ENCODE peak calls at places on chromosome 9, in seven cellular contexts. J, O, L, X, W, T and Y are unnamed samples.

GRCh38 chr9:93149361-93149760 is 15.3 kb upstream of the NINJ1 start:
- DNase-seq in J (no peak), O (no peak), L (no peak), X (peak), W (no peak), T (no peak), Y (no peak)

GRCh38 chr9:5489630-5490484 is 20.5 kb upstream of the PDCD1LG2 start:
- DNase-seq in J (no peak), O (no peak), L (no peak), X (no peak), W (no peak), T (no peak), Y (no peak)

GRCh38 chr9:35760651-35761050 is 6.6 kb upstream of the MSMP start:
- DNase-seq in J (peak), O (no peak), L (no peak), X (peak), W (no peak), T (no peak), Y (no peak)

GRCh38 chr9:110984890-110985437 is 53.3 kb downstream of the LPAR1 start:
- DNase-seq in J (no peak), O (no peak), L (no peak), X (no peak), W (no peak), T (no peak), Y (no peak)

GRCh38 chr9:131528186-131528585 is 2.9 kb downstream of the UCK1 start:
- DNase-seq in J (no peak), O (no peak), L (no peak), X (no peak), W (no peak), T (no peak), Y (no peak)

GRCh38 chr9:134026981-134027380 is 1.7 kb downstream of the BRD3OS start:
- DNase-seq in J (no peak), O (no peak), L (no peak), X (no peak), W (no peak), T (no peak), Y (no peak)

GRCh38 chr9:88076286-88077070 is 61.8 kb downstream of the SPATA31C2 start:
- DNase-seq in J (peak), O (peak), L (peak), X (peak), W (peak), T (no peak), Y (peak)

GRCh38 chr9:131714161-131714646 is 25.7 kb downstream of the RAPGEF1 start:
- DNase-seq in J (peak), O (peak), L (no peak), X (peak), W (no peak), T (no peak), Y (no peak)

GRCh38 chr9:96519095-96519494 is 69.1 kb downstream of the HABP4 start:
- DNase-seq in J (no peak), O (no peak), L (no peak), X (no peak), W (no peak), T (no peak), Y (no peak)

GRCh38 chr9:70448904-70449303 is 34.4 kb upstream of the KLF9 start:
- DNase-seq in J (no peak), O (no peak), L (no peak), X (no peak), W (no peak), T (no peak), Y (no peak)

GRCh38 chr9:16145196-16145950 is 592.5 kb downstream of the CCDC171 start:
- DNase-seq in J (no peak), O (no peak), L (peak), X (peak), W (no peak), T (no peak), Y (no peak)

GRCh38 chr9:80605793-80606192 is 1034.0 kb downstream of the TLE4 start:
- DNase-seq in J (no peak), O (no peak), L (no peak), X (no peak), W (no peak), T (no peak), Y (no peak)

GRCh38 chr9:135971892-135972291 is 10.7 kb upstream of the UBAC1 start:
- DNase-seq in J (no peak), O (no peak), L (no peak), X (peak), W (peak), T (no peak), Y (no peak)

GRCh38 chr9:134236001-134236421 is 71.6 kb upstream of the RNU6ATAC start:
- DNase-seq in J (no peak), O (no peak), L (no peak), X (no peak), W (no peak), T (no peak), Y (no peak)

GRCh38 chr9:72480931-72481330 is 40.5 kb upstream of the TMC1 start:
- DNase-seq in J (no peak), O (no peak), L (no peak), X (no peak), W (no peak), T (no peak), Y (no peak)

GRCh38 chr9:135300346-135301141 is 179.0 kb upstream of the PPP1R26 start:
- DNase-seq in J (no peak), O (no peak), L (no peak), X (no peak), W (no peak), T (no peak), Y (no peak)

GRCh38 chr9:69919461-69920061 is 98.9 kb downstream of the CFAP95 start:
- DNase-seq in J (peak), O (no peak), L (peak), X (peak), W (peak), T (no peak), Y (peak)

GRCh38 chr9:86168256-86168655 is 68.9 kb upstream of the GOLM1 start:
- DNase-seq in J (no peak), O (no peak), L (no peak), X (no peak), W (no peak), T (no peak), Y (no peak)

GRCh38 chr9:120625222-120625621 is 45.3 kb upstream of the CDK5RAP2 start:
- DNase-seq in J (no peak), O (no peak), L (peak), X (no peak), W (no peak), T (no peak), Y (no peak)

GRCh38 chr9:135225619-135226228 is 138.3 kb downstream of the OLFM1 start:
- DNase-seq in J (no peak), O (no peak), L (no peak), X (no peak), W (no peak), T (no peak), Y (peak)

GRCh38 chr9:121765021-121765950 is 113.9 kb downstream of the DAB2IP start:
- DNase-seq in J (no peak), O (peak), L (no peak), X (peak), W (no peak), T (no peak), Y (no peak)

GRCh38 chr9:967851-968641 is 8.4 kb upstream of the DMRT3 start:
- DNase-seq in J (no peak), O (no peak), L (no peak), X (no peak), W (peak), T (no peak), Y (no peak)

GRCh38 chr9:114082017-114082735 is 4.1 kb upstream of the AMBP start:
- DNase-seq in J (peak), O (peak), L (peak), X (peak), W (peak), T (peak), Y (peak)

GRCh38 chr9:73667749-73668148 is 516.1 kb downstream of the ANXA1 start:
- DNase-seq in J (no peak), O (no peak), L (no peak), X (peak), W (peak), T (no peak), Y (no peak)